ENCODE peak calls at places on chromosome 21, in four cellular contexts. Z is dorsolateral prefrontal cortex, F is Right ventricle myocardium superior, O is hepatic stellate cell. X is an unnamed sample.

GRCh38 chr21:31267644-31268043 is 76.4 kb downstream of the TIAM1 start:
- DNase-seq in Z (no peak), F (no peak), O (no peak), X (no peak)

GRCh38 chr21:43295016-43295958 is 126.5 kb downstream of the CRYAA start:
- DNase-seq in Z (no peak), F (peak), O (no peak), X (no peak)

GRCh38 chr21:19807231-19807630 is 1191.0 kb upstream of the NCAM2 start:
- DNase-seq in Z (no peak), F (no peak), O (no peak), X (no peak)

GRCh38 chr21:44710756-44711326 is 531 bp downstream of the TSPEAR start:
- DNase-seq in Z (no peak), F (no peak), O (no peak), X (no peak)

GRCh38 chr21:28624626-28625025 is 368.1 kb downstream of the LTN1 start:
- DNase-seq in Z (no peak), F (no peak), O (no peak), X (no peak)

GRCh38 chr21:37829447-37829846 is 86.8 kb downstream of the KCNJ6 start:
- DNase-seq in Z (peak), F (no peak), O (peak), X (no peak)

GRCh38 chr21:43827015-43827611 is 37.7 kb downstream of the RRP1 start:
- DNase-seq in Z (peak), F (no peak), O (peak), X (peak)

GRCh38 chr21:35843911-35844667 is 216.2 kb downstream of the SETD4 start:
- DNase-seq in Z (no peak), F (no peak), O (no peak), X (peak)

GRCh38 chr21:44984428-44984791 is 44.6 kb downstream of the SLX9 start:
- DNase-seq in Z (no peak), F (peak), O (no peak), X (peak)

GRCh38 chr21:36005018-36005417 is 55.3 kb downstream of the SETD4 start:
- DNase-seq in Z (no peak), F (no peak), O (no peak), X (no peak)

GRCh38 chr21:42787613-42788012 is 91.7 kb downstream of the WDR4 start:
- DNase-seq in Z (no peak), F (no peak), O (no peak), X (no peak)

GRCh38 chr21:34073749-34074282 is 438 bp downstream of the MRPS6 start:
- DNase-seq in Z (no peak), F (peak), O (peak), X (peak)

GRCh38 chr21:34962136-34962535 is 87.0 kb downstream of the RUNX1 start:
- DNase-seq in Z (no peak), F (no peak), O (no peak), X (no peak)

GRCh38 chr21:46181953-46182547 is 2.2 kb downstream of the SPATC1L start:
- DNase-seq in Z (no peak), F (peak), O (no peak), X (no peak)

GRCh38 chr21:46366966-46367365 is 43.0 kb downstream of the PCNT start:
- DNase-seq in Z (no peak), F (no peak), O (no peak), X (no peak)

GRCh38 chr21:40658237-40658636 is 188.7 kb downstream of the DSCAM start:
- DNase-seq in Z (no peak), F (no peak), O (no peak), X (no peak)

GRCh38 chr21:43292041-43292865 is 123.4 kb downstream of the CRYAA start:
- DNase-seq in Z (no peak), F (peak), O (no peak), X (no peak)

GRCh38 chr21:35529141-35529863 is 480.2 kb upstream of the RUNX1 start:
- DNase-seq in Z (no peak), F (no peak), O (no peak), X (no peak)

GRCh38 chr21:16308269-16308668 is 578.5 kb downstream of the USP25 start:
- DNase-seq in Z (no peak), F (no peak), O (no peak), X (no peak)

GRCh38 chr21:42026072-42026415 is 15.9 kb upstream of the ZBTB21 start:
- DNase-seq in Z (no peak), F (no peak), O (no peak), X (no peak)

GRCh38 chr21:19684328-19684727 is 1280.7 kb upstream of the TMPRSS15 start:
- DNase-seq in Z (no peak), F (no peak), O (no peak), X (no peak)

GRCh38 chr21:39869141-39869818 is 2.0 kb downstream of the PCP4 start:
- DNase-seq in Z (no peak), F (no peak), O (no peak), X (no peak)

GRCh38 chr21:43735236-43736091 is 16.5 kb downstream of the PDXK start:
- DNase-seq in Z (no peak), F (no peak), O (no peak), X (no peak)

GRCh38 chr21:27001526-27001925 is 34.6 kb upstream of the ADAMTS5 start:
- DNase-seq in Z (no peak), F (no peak), O (no peak), X (no peak)

GRCh38 chr21:25385912-25386474 is 221.3 kb downstream of the MRPL39 start:
- DNase-seq in Z (no peak), F (no peak), O (peak), X (no peak)

GRCh38 chr21:39313042-39313456 is 383 bp downstream of the BRWD1 start:
- DNase-seq in Z (peak), F (peak), O (no peak), X (peak)

GRCh38 chr21:14766241-14766640 is 220.1 kb upstream of the SAMSN1 start:
- DNase-seq in Z (no peak), F (no peak), O (no peak), X (no peak)

GRCh38 chr21:44804762-44805161 is 3.1 kb upstream of the UBE2G2 start:
- DNase-seq in Z (no peak), F (no peak), O (no peak), X (no peak)

GRCh38 chr21:36567216-36567917 is 87.4 kb upstream of the CLDN14 start:
- DNase-seq in Z (no peak), F (no peak), O (no peak), X (no peak)

GRCh38 chr21:34148826-34149558 is 75.6 kb downstream of the MRPS6 start:
- DNase-seq in Z (no peak), F (no peak), O (no peak), X (no peak)

GRCh38 chr21:35011681-35012080 is 37.4 kb downstream of the RUNX1 start:
- DNase-seq in Z (no peak), F (no peak), O (no peak), X (no peak)

X was measured in left cardiac atrium.